ENCODE peak calls at places on chromosomes 13 and 19, in six cellular contexts. One of them, this sample, is unnamed.

GRCh38 chr13:26254583-26255102 is 714 bp downstream of the CDK8 start:
- DNase-seq in psoas muscle: peak
- DNase-seq in fibroblast of mammary gland: peak
- DNase-seq in heart right ventricle: peak
- DNase-seq in upper lobe of right lung: peak
- DNase-seq in CD8-positive, alpha-beta memory T cell: peak
- DNase-seq in this sample: no peak

GRCh38 chr13:30033681-30034447 is 183.4 kb upstream of the UBL3 start:
- DNase-seq in psoas muscle: no peak
- DNase-seq in fibroblast of mammary gland: peak
- DNase-seq in heart right ventricle: no peak
- DNase-seq in upper lobe of right lung: no peak
- DNase-seq in CD8-positive, alpha-beta memory T cell: no peak
- DNase-seq in this sample: peak

GRCh38 chr13:31681133-31681532 is 58.2 kb upstream of the RXFP2 start:
- DNase-seq in psoas muscle: no peak
- DNase-seq in fibroblast of mammary gland: no peak
- DNase-seq in heart right ventricle: no peak
- DNase-seq in upper lobe of right lung: no peak
- DNase-seq in CD8-positive, alpha-beta memory T cell: no peak
- DNase-seq in this sample: no peak

GRCh38 chr13:112900691-112901091 is 68.3 kb upstream of the MCF2L start:
- DNase-seq in psoas muscle: no peak
- DNase-seq in fibroblast of mammary gland: no peak
- DNase-seq in heart right ventricle: no peak
- DNase-seq in upper lobe of right lung: no peak
- DNase-seq in CD8-positive, alpha-beta memory T cell: no peak
- DNase-seq in this sample: no peak

GRCh38 chr13:113410472-113411201 is 42.7 kb downstream of the ADPRHL1 start:
- DNase-seq in psoas muscle: peak
- DNase-seq in fibroblast of mammary gland: peak
- DNase-seq in heart right ventricle: no peak
- DNase-seq in upper lobe of right lung: peak
- DNase-seq in CD8-positive, alpha-beta memory T cell: no peak
- DNase-seq in this sample: peak

GRCh38 chr13:46377554-46377953 is 9.5 kb downstream of the RUBCNL start:
- DNase-seq in psoas muscle: no peak
- DNase-seq in fibroblast of mammary gland: no peak
- DNase-seq in heart right ventricle: no peak
- DNase-seq in upper lobe of right lung: no peak
- DNase-seq in CD8-positive, alpha-beta memory T cell: no peak
- DNase-seq in this sample: no peak

GRCh38 chr19:8451885-8452284 is 7.1 kb downstream of the HNRNPM start:
- DNase-seq in psoas muscle: no peak
- DNase-seq in fibroblast of mammary gland: peak
- DNase-seq in heart right ventricle: no peak
- DNase-seq in upper lobe of right lung: no peak
- DNase-seq in CD8-positive, alpha-beta memory T cell: no peak
- DNase-seq in this sample: no peak

GRCh38 chr13:110705356-110705825 is 525 bp downstream of the CARS2 start:
- DNase-seq in psoas muscle: no peak
- DNase-seq in fibroblast of mammary gland: no peak
- DNase-seq in heart right ventricle: no peak
- DNase-seq in upper lobe of right lung: no peak
- DNase-seq in CD8-positive, alpha-beta memory T cell: no peak
- DNase-seq in this sample: no peak

GRCh38 chr19:18029617-18030338 is 21.8 kb downstream of the ARRDC2 start:
- DNase-seq in psoas muscle: peak
- DNase-seq in fibroblast of mammary gland: peak
- DNase-seq in heart right ventricle: no peak
- DNase-seq in upper lobe of right lung: no peak
- DNase-seq in CD8-positive, alpha-beta memory T cell: no peak
- DNase-seq in this sample: no peak

GRCh38 chr19:46299004-46299509 is 2.2 kb downstream of the HIF3A start:
- DNase-seq in psoas muscle: peak
- DNase-seq in fibroblast of mammary gland: peak
- DNase-seq in heart right ventricle: peak
- DNase-seq in upper lobe of right lung: peak
- DNase-seq in CD8-positive, alpha-beta memory T cell: no peak
- DNase-seq in this sample: peak

GRCh38 chr13:51502206-51502651 is 49.4 kb upstream of the INTS6 start:
- DNase-seq in psoas muscle: no peak
- DNase-seq in fibroblast of mammary gland: peak
- DNase-seq in heart right ventricle: no peak
- DNase-seq in upper lobe of right lung: no peak
- DNase-seq in CD8-positive, alpha-beta memory T cell: no peak
- DNase-seq in this sample: no peak

GRCh38 chr13:50081106-50081898 is 66.1 kb downstream of the KCNRG start:
- DNase-seq in psoas muscle: peak
- DNase-seq in fibroblast of mammary gland: no peak
- DNase-seq in heart right ventricle: peak
- DNase-seq in upper lobe of right lung: peak
- DNase-seq in CD8-positive, alpha-beta memory T cell: no peak
- DNase-seq in this sample: no peak

GRCh38 chr13:84684804-84685203 is 802.5 kb upstream of the SLITRK1 start:
- DNase-seq in psoas muscle: no peak
- DNase-seq in fibroblast of mammary gland: no peak
- DNase-seq in heart right ventricle: no peak
- DNase-seq in upper lobe of right lung: no peak
- DNase-seq in CD8-positive, alpha-beta memory T cell: no peak
- DNase-seq in this sample: no peak

GRCh38 chr19:51680474-51680873 is 12.7 kb upstream of the SPACA6 start:
- DNase-seq in psoas muscle: no peak
- DNase-seq in fibroblast of mammary gland: no peak
- DNase-seq in heart right ventricle: no peak
- DNase-seq in upper lobe of right lung: no peak
- DNase-seq in CD8-positive, alpha-beta memory T cell: no peak
- DNase-seq in this sample: no peak

GRCh38 chr19:19432732-19433131 is 27.3 kb downstream of the GATAD2A start:
- DNase-seq in psoas muscle: no peak
- DNase-seq in fibroblast of mammary gland: no peak
- DNase-seq in heart right ventricle: no peak
- DNase-seq in upper lobe of right lung: no peak
- DNase-seq in CD8-positive, alpha-beta memory T cell: no peak
- DNase-seq in this sample: no peak

DNA sequence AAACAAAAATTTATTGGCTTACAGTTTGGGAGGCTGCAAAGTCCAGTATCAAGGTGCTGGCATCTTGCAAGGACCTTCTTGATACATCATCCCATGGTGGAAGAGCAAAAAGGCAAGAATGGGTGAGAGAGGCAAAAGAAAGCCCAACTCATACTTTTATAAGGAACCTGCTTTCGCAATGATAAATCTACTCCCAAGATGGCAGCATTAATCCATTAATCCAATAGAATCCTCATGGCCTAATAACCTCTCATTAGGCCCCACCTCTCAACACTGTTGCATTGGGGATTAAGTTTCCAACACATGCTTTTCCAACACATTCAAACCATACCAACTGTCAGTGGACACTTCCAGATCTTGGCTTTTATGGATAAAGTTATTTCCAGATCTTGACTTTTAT is 48.7 kb upstream of the ZNF507 start:
- DNase-seq in psoas muscle: no peak
- DNase-seq in fibroblast of mammary gland: no peak
- DNase-seq in heart right ventricle: no peak
- DNase-seq in upper lobe of right lung: no peak
- DNase-seq in CD8-positive, alpha-beta memory T cell: no peak
- DNase-seq in this sample: no peak
- H3K4me3 ChIP-seq in psoas muscle: no peak
- H3K4me3 ChIP-seq in fibroblast of mammary gland: no peak
- H3K4me3 ChIP-seq in heart right ventricle: no peak
- H3K4me3 ChIP-seq in upper lobe of right lung: no peak
- H3K4me3 ChIP-seq in CD8-positive, alpha-beta memory T cell: no peak
- H3K4me3 ChIP-seq in this sample: no peak

DNA sequence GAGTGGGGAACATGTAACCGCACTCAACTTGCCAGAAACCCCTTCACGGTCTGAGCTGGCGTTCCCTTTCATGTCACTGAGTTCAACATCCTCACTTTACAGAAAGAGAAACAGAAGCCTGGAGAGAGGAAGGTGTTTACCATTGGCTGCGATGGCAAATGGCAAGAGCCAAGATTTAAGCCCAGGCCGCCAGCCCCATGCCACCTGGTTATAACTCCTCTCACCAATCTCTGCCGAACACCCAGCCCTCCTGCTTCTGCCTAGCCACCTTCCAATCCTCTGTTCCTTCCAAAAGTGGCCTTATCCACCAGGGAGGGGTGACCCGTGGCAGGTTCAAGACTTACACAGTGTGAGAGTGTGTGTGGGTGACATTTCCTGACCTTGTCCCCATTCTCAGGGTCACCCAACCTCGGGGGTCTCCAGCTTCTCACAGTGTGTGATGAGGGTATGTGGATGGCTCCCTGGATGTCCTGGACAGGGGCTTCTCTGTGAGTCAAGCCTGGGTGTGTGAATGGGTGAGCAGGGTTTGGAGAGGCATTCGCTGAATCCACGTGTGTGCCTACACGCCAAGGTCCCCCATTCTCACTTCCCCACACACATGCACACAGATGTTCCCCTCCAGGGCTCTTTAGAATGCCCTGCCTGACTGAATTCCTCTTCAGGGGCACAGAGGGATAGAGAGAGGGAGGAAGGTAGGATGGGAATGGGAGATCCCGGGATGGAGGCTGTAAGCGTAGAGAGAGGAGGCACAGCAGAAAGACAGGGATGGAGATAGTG is 1.2 kb downstream of the CADM4 start:
- DNase-seq in psoas muscle: no peak
- DNase-seq in fibroblast of mammary gland: no peak
- DNase-seq in heart right ventricle: no peak
- DNase-seq in upper lobe of right lung: no peak
- DNase-seq in CD8-positive, alpha-beta memory T cell: no peak
- DNase-seq in this sample: no peak
- H3K4me3 ChIP-seq in psoas muscle: peak
- H3K4me3 ChIP-seq in fibroblast of mammary gland: no peak
- H3K4me3 ChIP-seq in heart right ventricle: no peak
- H3K4me3 ChIP-seq in upper lobe of right lung: no peak
- H3K4me3 ChIP-seq in CD8-positive, alpha-beta memory T cell: no peak
- H3K4me3 ChIP-seq in this sample: no peak

GRCh38 chr13:36371185-36371584 is 25.0 kb upstream of the SPART start:
- DNase-seq in psoas muscle: no peak
- DNase-seq in fibroblast of mammary gland: no peak
- DNase-seq in heart right ventricle: no peak
- DNase-seq in upper lobe of right lung: no peak
- DNase-seq in CD8-positive, alpha-beta memory T cell: no peak
- DNase-seq in this sample: no peak

GRCh38 chr13:36374063-36374462 is 27.9 kb upstream of the SPART start:
- DNase-seq in psoas muscle: no peak
- DNase-seq in fibroblast of mammary gland: no peak
- DNase-seq in heart right ventricle: no peak
- DNase-seq in upper lobe of right lung: no peak
- DNase-seq in CD8-positive, alpha-beta memory T cell: no peak
- DNase-seq in this sample: no peak

GRCh38 chr13:36366023-36366422 is 19.8 kb upstream of the SPART start:
- DNase-seq in psoas muscle: no peak
- DNase-seq in fibroblast of mammary gland: no peak
- DNase-seq in heart right ventricle: no peak
- DNase-seq in upper lobe of right lung: no peak
- DNase-seq in CD8-positive, alpha-beta memory T cell: no peak
- DNase-seq in this sample: no peak

GRCh38 chr13:36370108-36370429 is 23.9 kb upstream of the SPART start:
- DNase-seq in psoas muscle: peak
- DNase-seq in fibroblast of mammary gland: no peak
- DNase-seq in heart right ventricle: peak
- DNase-seq in upper lobe of right lung: no peak
- DNase-seq in CD8-positive, alpha-beta memory T cell: no peak
- DNase-seq in this sample: no peak

GRCh38 chr13:36369268-36370107 is 23.3 kb upstream of the SPART start:
- DNase-seq in psoas muscle: no peak
- DNase-seq in fibroblast of mammary gland: peak
- DNase-seq in heart right ventricle: no peak
- DNase-seq in upper lobe of right lung: no peak
- DNase-seq in CD8-positive, alpha-beta memory T cell: no peak
- DNase-seq in this sample: no peak
- H3K4me3 ChIP-seq in psoas muscle: no peak
- H3K4me3 ChIP-seq in fibroblast of mammary gland: no peak
- H3K4me3 ChIP-seq in heart right ventricle: no peak
- H3K4me3 ChIP-seq in upper lobe of right lung: no peak
- H3K4me3 ChIP-seq in CD8-positive, alpha-beta memory T cell: no peak
- H3K4me3 ChIP-seq in this sample: no peak

GRCh38 chr19:1851581-1852293 is 3.5 kb upstream of the REXO1 start:
- DNase-seq in psoas muscle: no peak
- DNase-seq in fibroblast of mammary gland: no peak
- DNase-seq in heart right ventricle: no peak
- DNase-seq in upper lobe of right lung: no peak
- DNase-seq in CD8-positive, alpha-beta memory T cell: peak
- DNase-seq in this sample: no peak
- H3K4me3 ChIP-seq in psoas muscle: no peak
- H3K4me3 ChIP-seq in fibroblast of mammary gland: no peak
- H3K4me3 ChIP-seq in heart right ventricle: no peak
- H3K4me3 ChIP-seq in upper lobe of right lung: no peak
- H3K4me3 ChIP-seq in CD8-positive, alpha-beta memory T cell: peak
- H3K4me3 ChIP-seq in this sample: no peak

GRCh38 chr19:3867971-3868769 is 668 bp downstream of the ZFR2 start:
- DNase-seq in psoas muscle: no peak
- DNase-seq in fibroblast of mammary gland: no peak
- DNase-seq in heart right ventricle: no peak
- DNase-seq in upper lobe of right lung: no peak
- DNase-seq in CD8-positive, alpha-beta memory T cell: no peak
- DNase-seq in this sample: no peak

GRCh38 chr19:3873151-3873550 is 4.3 kb upstream of the ZFR2 start:
- DNase-seq in psoas muscle: no peak
- DNase-seq in fibroblast of mammary gland: no peak
- DNase-seq in heart right ventricle: no peak
- DNase-seq in upper lobe of right lung: no peak
- DNase-seq in CD8-positive, alpha-beta memory T cell: no peak
- DNase-seq in this sample: no peak

GRCh38 chr19:3863648-3864047 is 5.2 kb downstream of the ZFR2 start:
- DNase-seq in psoas muscle: no peak
- DNase-seq in fibroblast of mammary gland: no peak
- DNase-seq in heart right ventricle: no peak
- DNase-seq in upper lobe of right lung: no peak
- DNase-seq in CD8-positive, alpha-beta memory T cell: no peak
- DNase-seq in this sample: no peak

GRCh38 chr19:3866798-3867638 is 1.8 kb downstream of the ZFR2 start:
- DNase-seq in psoas muscle: no peak
- DNase-seq in fibroblast of mammary gland: no peak
- DNase-seq in heart right ventricle: no peak
- DNase-seq in upper lobe of right lung: no peak
- DNase-seq in CD8-positive, alpha-beta memory T cell: no peak
- DNase-seq in this sample: no peak

GRCh38 chr19:3868770-3869456 is at the start of gene ZFR2:
- DNase-seq in psoas muscle: no peak
- DNase-seq in fibroblast of mammary gland: no peak
- DNase-seq in heart right ventricle: no peak
- DNase-seq in upper lobe of right lung: no peak
- DNase-seq in CD8-positive, alpha-beta memory T cell: peak
- DNase-seq in this sample: no peak
- H3K4me3 ChIP-seq in psoas muscle: no peak
- H3K4me3 ChIP-seq in fibroblast of mammary gland: no peak
- H3K4me3 ChIP-seq in heart right ventricle: no peak
- H3K4me3 ChIP-seq in upper lobe of right lung: no peak
- H3K4me3 ChIP-seq in CD8-positive, alpha-beta memory T cell: no peak
- H3K4me3 ChIP-seq in this sample: no peak

This sample was measured in skeletal muscle cell.